ENCODE peak calls at places on chromosome 10, in nine cellular contexts. C, O, R, M, B, L, V, A and T are unnamed samples.

GRCh38 chr10:124296813-124297788 is 121.6 kb downstream of the OAT start:
- DNase-seq in C (no peak), B (no peak), A (no peak), L (no peak), V (no peak), M (no peak), R (no peak), O (no peak), T (no peak)

GRCh38 chr10:83701799-83702198 is 437.5 kb upstream of the GHITM start:
- DNase-seq in L (no peak), B (no peak), R (no peak), A (no peak), V (no peak), O (no peak), M (no peak), C (no peak), T (no peak)

GRCh38 chr10:118447478-118447877 is 105.4 kb upstream of the FAM204A start:
- DNase-seq in R (peak), V (no peak), L (no peak), A (no peak), O (no peak), C (no peak), B (no peak), M (peak), T (no peak)

GRCh38 chr10:104582604-104582951 is 58.5 kb upstream of the SORCS3 start:
- DNase-seq in A (no peak), R (no peak), C (no peak), M (no peak), O (peak), L (no peak), B (peak), V (no peak), T (no peak)

GRCh38 chr10:70910486-70911350 is 22.4 kb upstream of the PCBD1 start:
- DNase-seq in V (no peak), C (no peak), O (no peak), L (no peak), M (no peak), A (no peak), B (no peak), R (no peak), T (no peak)

GRCh38 chr10:115762029-115762428 is 511.0 kb downstream of the GFRA1 start:
- DNase-seq in M (no peak), V (no peak), R (no peak), B (no peak), C (no peak), A (no peak), O (no peak), L (no peak), T (no peak)

GRCh38 chr10:97886264-97886663 is 36.6 kb downstream of the GOLGA7B start:
- DNase-seq in V (no peak), O (no peak), B (no peak), A (no peak), C (no peak), L (no peak), R (no peak), M (no peak), T (no peak)

GRCh38 chr10:29692121-29692539 is 57.4 kb upstream of the SVIL start:
- DNase-seq in R (no peak), M (no peak), B (no peak), O (no peak), L (no peak), A (no peak), C (no peak), V (peak), T (peak)

GRCh38 chr10:50272531-50272930 is 21.2 kb upstream of the ASAH2 start:
- DNase-seq in R (no peak), B (no peak), M (no peak), A (no peak), L (no peak), V (no peak), C (no peak), O (no peak), T (no peak)

GRCh38 chr10:101694674-101695403 is at the start of gene FBXW4:
- DNase-seq in A (peak), R (peak), B (peak), C (peak), O (peak), L (peak), V (peak), M (peak), T (no peak)

GRCh38 chr10:6204063-6204340 is 1.3 kb downstream of the PFKFB3 start:
- DNase-seq in O (peak), L (peak), V (peak), C (peak), R (no peak), B (no peak), M (no peak), A (peak), T (no peak)

GRCh38 chr10:95391570-95392249 is 100.9 kb upstream of the PDLIM1 start:
- DNase-seq in B (no peak), M (no peak), R (peak), A (no peak), L (peak), C (no peak), V (peak), O (no peak), T (no peak)

GRCh38 chr10:6847561-6847960 is 267.5 kb upstream of the PRKCQ start:
- DNase-seq in O (no peak), M (no peak), B (no peak), R (no peak), L (no peak), V (no peak), C (no peak), A (no peak), T (no peak)

GRCh38 chr10:118568327-118568848 is 27.1 kb downstream of the PRLHR start:
- DNase-seq in B (peak), A (peak), M (no peak), C (peak), O (peak), R (peak), L (peak), V (peak), T (no peak)

GRCh38 chr10:124892031-124892430 is 49.9 kb upstream of the ZRANB1 start:
- DNase-seq in O (no peak), R (no peak), V (no peak), C (no peak), B (no peak), L (no peak), M (no peak), A (no peak), T (no peak)

GRCh38 chr10:132626019-132626760 is 88.6 kb downstream of the INPP5A start:
- DNase-seq in C (no peak), B (no peak), O (no peak), A (no peak), L (no peak), M (no peak), R (no peak), V (no peak), T (no peak)

GRCh38 chr10:3660753-3661152 is 124.3 kb downstream of the KLF6 start:
- DNase-seq in C (no peak), B (no peak), M (no peak), R (no peak), A (no peak), V (no peak), O (peak), L (no peak), T (no peak)